ENCODE peak calls at places on chromosome 20, in five cellular contexts. U is GM23248; C is CD8-positive, alpha-beta memory T cell; Q is aorta; W is bronchial epithelial cell. B is an unnamed sample. For H3K27me3, the result is how much of the 10 kb centered on the place peaks cover.

GRCh38 chr20:49367113-49367512 is 89.3 kb upstream of the ZNFX1 start:
- DNase-seq in C (no peak), Q (no peak), W (no peak), U (peak), B (no peak)

GRCh38 chr20:49260218-49260617 is 17.6 kb downstream of the ZNFX1 start:
- DNase-seq in U (no peak), W (no peak), Q (no peak), C (no peak), B (no peak)

GRCh38 chr20:45833030-45833882 is at the start of gene SNX21:
- DNase-seq in U (peak), C (peak), W (peak), Q (peak), B (peak)

GRCh38 chr20:32764000-32764960 is 2.1 kb downstream of the DNMT3B start:
- DNase-seq in U (no peak), W (no peak), Q (peak), C (no peak), B (no peak)

GRCh38 chr20:19781235-19781634 is 23.2 kb downstream of the RIN2 start:
- DNase-seq in W (no peak), Q (no peak), C (no peak), U (no peak), B (no peak)

GRCh38 chr20:5779071-5779470 is 28.9 kb downstream of the SHLD1 start:
- DNase-seq in U (no peak), W (no peak), Q (no peak), C (no peak), B (no peak)

GRCh38 chr20:39778847-39779641 is 816.9 kb downstream of the DHX35 start:
- DNase-seq in C (no peak), W (peak), U (peak), Q (no peak), B (no peak)

GRCh38 chr20:61385316-61385715 is 133.3 kb downstream of the CDH4 start:
- DNase-seq in U (no peak), Q (peak), W (no peak), C (no peak), B (no peak)

GRCh38 chr20:37611346-37611745 is 82.5 kb upstream of the CTNNBL1 start:
- DNase-seq in Q (no peak), W (no peak), U (no peak), C (no peak), B (no peak)

GRCh38 chr20:49785149-49785850 is 27.3 kb upstream of the SLC9A8 start:
- DNase-seq in Q (no peak), U (no peak), W (no peak), C (no peak), B (no peak)

GRCh38 chr20:39893013-39893685 is 795.9 kb downstream of the MAFB start:
- DNase-seq in C (no peak), W (peak), U (peak), Q (no peak), B (no peak)

GRCh38 chr20:49276201-49276894 is 1.5 kb downstream of the ZNFX1 start:
- DNase-seq in U (peak), C (peak), Q (no peak), W (peak), B (peak)

GRCh38 chr20:32535316-32535952 is 49.7 kb downstream of the NOL4L start:
- DNase-seq in W (no peak), C (peak), Q (no peak), U (no peak), B (peak)

GRCh38 chr20:50267041-50267865 is 76.6 kb downstream of the CEBPB start:
- DNase-seq in Q (no peak), W (peak), U (peak), C (no peak), B (no peak)

GRCh38 chr20:53896647-53897046 is 173.7 kb downstream of the BCAS1 start:
- DNase-seq in C (no peak), W (no peak), U (no peak), Q (no peak), B (no peak)

GRCh38 chr20:43963233-43963632 is 48.6 kb downstream of the TOX2 start:
- DNase-seq in U (peak), W (no peak), Q (peak), C (no peak), B (no peak)

GRCh38 chr20:25394996-25395395 is 4.4 kb upstream of the ABHD12 start:
- DNase-seq in C (no peak), W (no peak), Q (no peak), U (no peak), B (no peak)

GRCh38 chr20:13874269-13875158 is 89.7 kb downstream of the NDUFAF5 start:
- DNase-seq in C (no peak), Q (no peak), U (no peak), W (no peak), B (no peak)

GRCh38 chr20:12152996-12153395 is 235.3 kb downstream of the BTBD3 start:
- DNase-seq in U (no peak), Q (no peak), C (no peak), W (peak), B (no peak)

GRCh38 chr20:4875578-4876067 is 125.7 kb downstream of the SLC23A2 start:
- DNase-seq in W (no peak), C (no peak), U (no peak), Q (no peak), B (no peak)

GRCh38 chr20:53786071-53786444 is 192.4 kb upstream of the ZNF217 start:
- DNase-seq in C (no peak), U (no peak), W (peak), Q (no peak), B (no peak)

GRCh38 chr20:61758556-61759200 is 307.0 kb downstream of the TAF4 start:
- DNase-seq in Q (peak), C (no peak), W (no peak), U (no peak), B (no peak)

GRCh38 chr20:25398363-25399037 is 7.9 kb upstream of the ABHD12 start:
- DNase-seq in Q (no peak), U (no peak), W (no peak), C (no peak), B (no peak)

GRCh38 chr20:17226410-17227198 is at the start of gene PCSK2:
- DNase-seq in Q (peak), C (no peak), U (peak), W (peak), B (no peak)

GRCh38 chr20:31684153-31685003 is 38.3 kb downstream of the BCL2L1 start:
- DNase-seq in W (no peak), C (no peak), U (no peak), Q (no peak), B (peak)

GRCh38 chr20:40587038-40587437 is 102.0 kb downstream of the MAFB start:
- DNase-seq in C (no peak), Q (no peak), U (no peak), W (no peak), B (no peak)

GRCh38 chr20:32551693-32552092 is 33.4 kb downstream of the NOL4L start:
- DNase-seq in Q (no peak), W (no peak), U (no peak), C (no peak), B (no peak)

GRCh38 chr20:20393770-20394169 is 25.9 kb downstream of the INSM1 start:
- DNase-seq in Q (no peak), U (no peak), W (no peak), C (no peak), B (no peak)

GRCh38 chr20:51505566-51505965 is 37.0 kb downstream of the NFATC2 start:
- DNase-seq in U (no peak), Q (no peak), W (no peak), C (no peak), B (no peak)

GRCh38 chr20:37042986-37043972 is 52.5 kb downstream of the RBL1 start:
- DNase-seq in W (no peak), C (peak), U (no peak), Q (no peak), B (peak)

GRCh38 chr20:49543858-49544437 is 24.0 kb downstream of the PTGIS start:
- DNase-seq in C (no peak), U (no peak), Q (no peak), W (no peak), B (no peak)

GRCh38 chr20:10469599-10469998 is 34.5 kb downstream of the SLX4IP start:
- DNase-seq in Q (no peak), U (peak), C (peak), W (peak), B (peak)

GRCh38 chr20:50163570-50164317 is 10.2 kb upstream of the PEDS1 start:
- DNase-seq in Q (no peak), U (peak), W (peak), C (no peak), B (no peak)

GRCh38 chr20:40029589-40029988 is 659.4 kb downstream of the MAFB start:
- DNase-seq in W (no peak), Q (no peak), U (no peak), C (no peak), B (no peak)

GRCh38 chr20:1855690-1856089 is 39.5 kb upstream of the SIRPA start:
- DNase-seq in U (no peak), C (no peak), Q (no peak), W (no peak), B (no peak)

GRCh38 chr20:2805682-2806350 is 5.4 kb upstream of the CPXM1 start:
- DNase-seq in Q (no peak), W (no peak), C (no peak), U (no peak), B (no peak)

GRCh38 chr20:62066983-62067433 is 1.3 kb upstream of the TAF4 start:
- DNase-seq in W (peak), C (peak), U (peak), Q (no peak), B (peak)

GRCh38 chr20:36830791-36831691 is 44.9 kb upstream of the TLDC2 start:
- DNase-seq in Q (peak), U (peak), C (no peak), W (no peak), B (no peak)

GRCh38 chr20:24730750-24731149 is 218.3 kb upstream of the CST7 start:
- DNase-seq in C (no peak), U (no peak), W (no peak), Q (no peak), B (no peak)

GRCh38 chr20:8722277-8722928 is 346.5 kb upstream of the PLCB4 start:
- DNase-seq in C (peak), W (peak), Q (no peak), U (peak), B (peak)

GRCh38 chr20:34706022-34706875 is 2.1 kb downstream of the TP53INP2 start:
- DNase-seq in W (no peak), Q (no peak), U (no peak), C (no peak), B (no peak)
- H3K27me3 ChIP-seq in W (under half), Q (under half), U (under half), C (under half), B (under half)

DNA sequence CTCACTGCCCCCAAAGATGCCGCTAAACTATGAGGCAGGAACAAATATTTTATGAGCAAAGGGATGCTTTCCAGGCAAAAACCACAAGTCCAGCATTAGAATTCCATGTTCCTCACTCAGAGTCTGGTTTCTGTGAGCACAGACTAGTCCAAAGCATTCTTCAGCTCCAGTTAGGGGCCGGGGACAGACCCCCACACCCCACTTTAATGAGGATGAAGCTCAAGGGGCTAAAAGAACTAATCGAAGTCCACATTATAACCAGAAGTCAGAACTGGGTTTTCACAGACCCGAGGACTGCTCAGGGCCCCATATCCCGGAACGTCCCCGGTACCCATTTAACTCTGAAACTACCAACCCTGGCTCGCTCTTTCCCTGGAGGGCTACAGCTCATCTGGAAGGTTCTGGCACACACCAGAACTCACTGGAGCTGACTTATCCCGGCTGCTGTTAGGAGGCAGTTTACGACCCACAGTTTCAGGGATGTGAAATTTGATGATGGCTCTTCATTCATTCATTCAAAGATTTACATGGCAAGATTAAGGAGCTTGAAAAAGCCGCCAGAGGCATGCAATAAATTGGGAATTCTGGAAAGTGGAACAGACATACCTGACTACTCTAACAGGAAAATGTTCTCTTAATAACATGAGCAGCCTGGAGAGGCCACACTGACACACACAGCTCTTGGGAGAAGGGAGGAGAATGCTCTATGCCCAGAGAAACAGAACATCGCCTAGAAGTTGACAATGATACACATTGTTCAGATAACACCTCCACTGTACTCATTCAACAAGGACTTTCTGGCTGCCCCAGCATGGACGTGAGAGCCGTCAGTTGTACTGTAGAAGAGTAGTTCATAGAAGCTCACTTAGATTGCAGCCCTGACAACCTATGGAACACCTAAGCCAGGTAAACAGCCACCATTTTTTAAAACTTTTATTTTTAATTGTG is 29.2 kb downstream of the BMP7 start:
- DNase-seq in Q (no peak), W (no peak), U (peak), C (no peak), B (no peak)
- H3K27me3 ChIP-seq in Q (under half), W (under half), U (half or more), C (under half), B (under half)

DNA sequence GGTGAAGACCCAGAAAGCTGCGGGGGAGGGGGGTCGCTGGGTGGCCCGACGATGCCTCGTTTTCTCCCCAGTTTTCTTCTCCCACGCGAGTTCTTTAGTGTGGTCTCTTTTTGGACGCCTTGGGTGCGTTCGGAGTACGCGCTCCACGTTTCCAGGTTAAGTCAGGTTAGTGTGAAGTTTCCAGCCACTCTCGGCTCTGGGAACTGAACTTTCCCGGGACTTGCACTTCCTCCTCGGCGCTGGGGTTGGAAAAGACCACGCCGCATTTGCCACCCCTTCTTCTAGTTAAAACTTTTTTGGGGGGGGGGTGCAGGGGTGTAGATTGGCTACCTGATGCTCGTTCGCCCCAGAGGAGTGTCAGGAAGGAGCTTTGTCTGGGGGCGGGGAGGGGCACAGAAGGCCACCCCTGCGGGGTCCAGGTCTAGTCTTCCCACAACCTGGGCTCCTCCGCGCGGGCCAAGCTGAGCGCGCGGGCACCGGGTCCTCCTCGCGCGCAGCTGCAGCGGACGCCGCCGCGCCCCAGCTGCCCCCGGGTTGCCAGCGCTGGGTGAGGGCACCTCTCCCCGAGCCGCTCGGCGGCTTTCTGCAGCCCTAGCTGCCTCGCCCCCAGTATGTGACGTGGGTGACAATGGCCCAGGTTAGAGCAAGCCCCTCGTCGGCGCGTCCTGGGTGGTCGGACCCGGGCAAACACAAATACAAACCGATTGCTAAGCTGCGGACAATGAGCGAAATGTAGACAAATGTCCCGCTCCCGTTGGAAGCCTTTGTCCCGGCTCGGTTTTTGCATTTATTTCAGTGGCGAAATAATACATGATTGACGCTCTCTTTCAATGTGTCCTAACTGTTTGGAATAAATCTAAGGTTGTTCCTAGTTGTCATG is 1.7 kb upstream of the NKX2-2 start:
- DNase-seq in C (no peak), Q (no peak), W (no peak), U (no peak), B (no peak)
- H3K27me3 ChIP-seq in C (half or more), Q (under half), W (half or more), U (half or more), B (under half)

DNA sequence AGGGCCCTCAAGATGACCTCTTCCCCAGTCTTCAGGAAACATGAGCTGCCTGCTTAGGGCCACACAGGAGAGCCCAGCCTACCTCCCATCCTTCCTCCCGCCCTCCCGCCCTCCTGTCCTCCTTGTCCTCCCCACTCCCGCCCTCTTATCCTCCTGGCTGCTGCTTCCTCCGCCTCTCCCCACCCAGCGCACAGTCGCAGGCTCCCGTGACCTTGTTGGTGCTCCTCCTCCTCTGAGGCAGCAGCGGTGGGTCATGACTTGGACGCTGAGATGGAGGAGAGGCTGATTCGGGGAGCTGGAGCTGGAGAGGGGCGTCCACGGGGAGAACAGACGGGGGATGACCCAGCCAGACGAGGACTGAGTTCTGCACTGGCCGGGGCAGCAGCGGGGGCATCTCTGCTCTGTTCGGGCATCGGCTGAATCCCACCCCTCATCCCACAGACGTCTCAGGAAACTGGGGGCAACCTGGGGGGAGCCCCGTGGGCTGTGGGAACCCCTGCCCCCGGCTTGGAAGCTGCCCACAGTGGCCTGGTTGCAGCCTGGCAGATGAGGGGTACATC is 32.4 kb downstream of the CHRNA4 start:
- DNase-seq in Q (no peak), W (no peak), C (no peak), U (no peak), B (no peak)
- H3K27me3 ChIP-seq in Q (under half), W (under half), C (under half), U (under half), B (under half)

DNA sequence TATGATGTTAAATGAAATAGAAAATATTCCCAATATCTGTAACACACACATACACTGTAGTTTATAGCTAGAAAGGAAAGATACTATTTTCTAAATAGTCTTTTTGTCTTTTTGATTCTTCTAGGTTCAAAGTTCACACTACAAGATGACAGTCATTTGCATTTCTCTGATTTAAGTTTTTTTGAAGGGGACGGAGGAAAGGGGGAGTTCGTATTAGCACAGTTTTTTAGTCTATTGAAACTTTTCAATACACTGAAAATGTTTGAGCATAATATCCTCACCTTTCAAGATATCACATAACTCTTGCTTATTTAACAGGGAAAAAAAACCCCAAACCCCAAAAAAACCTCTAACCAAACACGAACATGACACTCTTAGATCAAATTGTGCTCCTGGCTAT is 68.1 kb downstream of the BMP2 start:
- DNase-seq in C (no peak), U (no peak), W (no peak), Q (no peak), B (no peak)
- H3K27me3 ChIP-seq in C (under half), U (under half), W (under half), Q (under half), B (under half)